ENCODE peak calls at places on chromosome 2, in nine cellular contexts. Q is GM23248, Y is NAMALWA, V is germinal center, X is posterior cingulate gyrus, O is GOT3, L is T-helper 2 cell, U is hypothalamus, B is hippocampal formation. N is an unnamed sample.

GRCh38 chr2:173903611-173904394 is 61.4 kb downstream of the SP3 start:
- DNase-seq in Q (peak), Y (no peak), V (no peak), X (no peak), O (no peak), L (no peak), U (no peak), B (no peak), N (no peak)

GRCh38 chr2:238585836-238586821 is 159.4 kb downstream of the ASB1 start:
- DNase-seq in Q (peak), Y (no peak), V (no peak), X (peak), O (no peak), L (no peak), U (no peak), B (peak), N (no peak)

GRCh38 chr2:174949988-174950687 is 55.0 kb downstream of the CHN1 start:
- DNase-seq in Q (no peak), Y (no peak), V (no peak), X (no peak), O (no peak), L (no peak), U (no peak), B (no peak), N (no peak)

GRCh38 chr2:12262681-12263436 is 453.9 kb upstream of the TRIB2 start:
- DNase-seq in Q (peak), Y (peak), V (peak), X (no peak), O (no peak), L (no peak), U (no peak), B (no peak), N (peak)

GRCh38 chr2:201406077-201406662 is 45.1 kb downstream of the TRAK2 start:
- DNase-seq in Q (peak), Y (no peak), V (no peak), X (no peak), O (no peak), L (no peak), U (no peak), B (peak), N (no peak)

GRCh38 chr2:41990688-41991087 is 57.1 kb upstream of the PKDCC start:
- DNase-seq in Q (peak), Y (no peak), V (no peak), X (no peak), O (no peak), L (no peak), U (no peak), B (no peak), N (no peak)

GRCh38 chr2:43368483-43369385 is 142.3 kb upstream of the ZFP36L2 start:
- DNase-seq in Q (peak), Y (no peak), V (no peak), X (no peak), O (no peak), L (no peak), U (no peak), B (no peak), N (no peak)

GRCh38 chr2:211455225-211455841 is 898.9 kb downstream of the CPS1 start:
- DNase-seq in Q (peak), Y (peak), V (peak), X (peak), O (no peak), L (no peak), U (peak), B (peak), N (peak)

GRCh38 chr2:27025861-27026851 is 6.6 kb upstream of the TMEM214 start:
- DNase-seq in Q (no peak), Y (no peak), V (no peak), X (no peak), O (no peak), L (no peak), U (no peak), B (no peak), N (no peak)

GRCh38 chr2:216787851-216788250 is 72.0 kb downstream of the TNP1 start:
- DNase-seq in Q (no peak), Y (no peak), V (no peak), X (no peak), O (no peak), L (no peak), U (no peak), B (no peak), N (no peak)

GRCh38 chr2:153232474-153232873 is 246.1 kb downstream of the RPRM start:
- DNase-seq in Q (no peak), Y (no peak), V (no peak), X (no peak), O (no peak), L (no peak), U (no peak), B (no peak), N (no peak)

GRCh38 chr2:3116371-3116770 is 261.2 kb downstream of the EIPR1 start:
- DNase-seq in Q (no peak), Y (no peak), V (no peak), X (no peak), O (no peak), L (no peak), U (no peak), B (no peak), N (no peak)

GRCh38 chr2:43323810-43324588 is 97.6 kb upstream of the ZFP36L2 start:
- DNase-seq in Q (peak), Y (no peak), V (no peak), X (no peak), O (no peak), L (no peak), U (no peak), B (no peak), N (no peak)

GRCh38 chr2:96730212-96730611 is 9.7 kb downstream of the LMAN2L start:
- DNase-seq in Q (peak), Y (no peak), V (no peak), X (no peak), O (no peak), L (no peak), U (no peak), B (no peak), N (no peak)

GRCh38 chr2:238113611-238114010 is 13.5 kb downstream of the ESPNL start:
- DNase-seq in Q (no peak), Y (no peak), V (no peak), X (no peak), O (no peak), L (no peak), U (no peak), B (no peak), N (no peak)

GRCh38 chr2:641501-642430 is 35.4 kb downstream of the TMEM18 start:
- DNase-seq in Q (no peak), Y (no peak), V (no peak), X (no peak), O (no peak), L (no peak), U (no peak), B (no peak), N (no peak)

GRCh38 chr2:108396845-108397244 is 19.1 kb downstream of the SULT1C4 start:
- DNase-seq in Q (peak), Y (peak), V (no peak), X (no peak), O (peak), L (no peak), U (no peak), B (no peak), N (peak)

GRCh38 chr2:43328157-43328556 is 101.8 kb upstream of the ZFP36L2 start:
- DNase-seq in Q (no peak), Y (no peak), V (no peak), X (no peak), O (no peak), L (no peak), U (no peak), B (no peak), N (no peak)